ENCODE peak calls at places on chromosomes 3 and 15, in nine cellular contexts. One of them, this sample, is unnamed.
A peak's percentile ranks its signal among the peaks of the same experiment; 100 is the strongest.

GRCh38 chr15:64693134-64693533 is 82.3 kb downstream of the RBPMS2 start:
- DNase-seq in fibroblast of lung: peak; percentile 93
- DNase-seq in AG04450: peak; percentile 83
- DNase-seq in WTC11: no peak
- DNase-seq in HFF-Myc: peak; percentile 38
- DNase-seq in GM20000: no peak
- DNase-seq in GM10248: no peak
- DNase-seq in pancreas: peak; percentile 37
- DNase-seq in neural crest cell: no peak
- DNase-seq in this sample: no peak

GRCh38 chr15:34366271-34367043 is 539 bp downstream of the LPCAT4 start:
- DNase-seq in fibroblast of lung: peak; percentile 48
- DNase-seq in HFF-Myc: no peak
- DNase-seq in neural crest cell: peak; percentile 44
- DNase-seq in pancreas: peak; percentile 65
- DNase-seq in GM20000: peak; percentile 62
- DNase-seq in AG04450: no peak
- DNase-seq in GM10248: peak; percentile 59
- DNase-seq in WTC11: peak; percentile 85
- DNase-seq in this sample: peak; percentile 66

GRCh38 chr15:41891946-41892345 is 1.9 kb downstream of the SPTBN5 start:
- DNase-seq in fibroblast of lung: no peak
- DNase-seq in AG04450: no peak
- DNase-seq in WTC11: no peak
- DNase-seq in GM20000: peak; percentile 25
- DNase-seq in GM10248: no peak
- DNase-seq in pancreas: peak; percentile 45
- DNase-seq in HFF-Myc: no peak
- DNase-seq in neural crest cell: no peak
- DNase-seq in this sample: no peak

GRCh38 chr3:5191555-5192304 is 4.2 kb downstream of the EDEM1 start:
- DNase-seq in WTC11: no peak
- DNase-seq in pancreas: no peak
- DNase-seq in GM20000: no peak
- DNase-seq in neural crest cell: no peak
- DNase-seq in HFF-Myc: no peak
- DNase-seq in fibroblast of lung: no peak
- DNase-seq in GM10248: no peak
- DNase-seq in AG04450: no peak
- DNase-seq in this sample: no peak

GRCh38 chr3:178623666-178624255 is 87.5 kb downstream of the KCNMB2 start:
- DNase-seq in neural crest cell: no peak
- DNase-seq in pancreas: no peak
- DNase-seq in GM20000: no peak
- DNase-seq in HFF-Myc: no peak
- DNase-seq in WTC11: no peak
- DNase-seq in AG04450: no peak
- DNase-seq in GM10248: no peak
- DNase-seq in fibroblast of lung: peak; percentile 18
- DNase-seq in this sample: no peak

GRCh38 chr3:59572106-59572505 is 522.3 kb upstream of the CFAP20DC start:
- DNase-seq in GM10248: no peak
- DNase-seq in pancreas: no peak
- DNase-seq in neural crest cell: no peak
- DNase-seq in WTC11: no peak
- DNase-seq in AG04450: no peak
- DNase-seq in fibroblast of lung: no peak
- DNase-seq in HFF-Myc: no peak
- DNase-seq in GM20000: no peak
- DNase-seq in this sample: no peak

GRCh38 chr3:189331002-189331418 is 159.2 kb downstream of the TPRG1 start:
- DNase-seq in GM20000: no peak
- DNase-seq in AG04450: no peak
- DNase-seq in WTC11: no peak
- DNase-seq in HFF-Myc: no peak
- DNase-seq in GM10248: no peak
- DNase-seq in pancreas: no peak
- DNase-seq in fibroblast of lung: no peak
- DNase-seq in neural crest cell: no peak
- DNase-seq in this sample: no peak

GRCh38 chr3:140078343-140078742 is 143.4 kb downstream of the CLSTN2 start:
- DNase-seq in fibroblast of lung: no peak
- DNase-seq in pancreas: no peak
- DNase-seq in GM10248: no peak
- DNase-seq in WTC11: no peak
- DNase-seq in AG04450: no peak
- DNase-seq in HFF-Myc: no peak
- DNase-seq in GM20000: no peak
- DNase-seq in neural crest cell: no peak
- DNase-seq in this sample: no peak

GRCh38 chr3:89113887-89114840 is 6.7 kb downstream of the EPHA3 start:
- DNase-seq in HFF-Myc: peak; percentile 7
- DNase-seq in neural crest cell: peak; percentile 72
- DNase-seq in GM10248: peak; percentile 34
- DNase-seq in AG04450: no peak
- DNase-seq in WTC11: peak; percentile 89
- DNase-seq in pancreas: peak; percentile 62
- DNase-seq in fibroblast of lung: peak; percentile 70
- DNase-seq in GM20000: peak; percentile 12
- DNase-seq in this sample: peak; percentile 36

GRCh38 chr3:160931474-160931873 is 173.7 kb downstream of the B3GALNT1 start:
- DNase-seq in neural crest cell: no peak
- DNase-seq in AG04450: no peak
- DNase-seq in WTC11: no peak
- DNase-seq in GM20000: no peak
- DNase-seq in HFF-Myc: peak; percentile 40
- DNase-seq in pancreas: no peak
- DNase-seq in fibroblast of lung: peak; percentile 31
- DNase-seq in GM10248: no peak
- DNase-seq in this sample: no peak

GRCh38 chr3:118734664-118735063 is 300.0 kb downstream of the IGSF11 start:
- DNase-seq in GM10248: no peak
- DNase-seq in fibroblast of lung: no peak
- DNase-seq in pancreas: peak; percentile 17
- DNase-seq in HFF-Myc: no peak
- DNase-seq in WTC11: no peak
- DNase-seq in GM20000: no peak
- DNase-seq in AG04450: no peak
- DNase-seq in neural crest cell: no peak
- DNase-seq in this sample: no peak

GRCh38 chr15:99442268-99442897 is 123.4 kb upstream of the MEF2A start:
- DNase-seq in HFF-Myc: peak; percentile 78
- DNase-seq in GM20000: peak; percentile 6
- DNase-seq in pancreas: no peak
- DNase-seq in neural crest cell: no peak
- DNase-seq in GM10248: no peak
- DNase-seq in AG04450: peak; percentile 67
- DNase-seq in WTC11: no peak
- DNase-seq in fibroblast of lung: peak; percentile 97
- DNase-seq in this sample: no peak

GRCh38 chr15:57502116-57502515 is 89.6 kb upstream of the MYZAP start:
- DNase-seq in GM20000: no peak
- DNase-seq in fibroblast of lung: no peak
- DNase-seq in WTC11: no peak
- DNase-seq in AG04450: no peak
- DNase-seq in pancreas: no peak
- DNase-seq in HFF-Myc: no peak
- DNase-seq in neural crest cell: no peak
- DNase-seq in GM10248: no peak
- DNase-seq in this sample: no peak

GRCh38 chr3:105327662-105328337 is 38.9 kb upstream of the ALCAM start:
- DNase-seq in fibroblast of lung: peak; percentile 58
- DNase-seq in GM10248: no peak
- DNase-seq in neural crest cell: no peak
- DNase-seq in GM20000: no peak
- DNase-seq in pancreas: no peak
- DNase-seq in HFF-Myc: no peak
- DNase-seq in WTC11: no peak
- DNase-seq in AG04450: no peak
- DNase-seq in this sample: no peak

GRCh38 chr15:57752426-57752825 is 45.9 kb downstream of the POLR2M start:
- DNase-seq in GM20000: no peak
- DNase-seq in HFF-Myc: no peak
- DNase-seq in WTC11: peak; percentile 42
- DNase-seq in pancreas: no peak
- DNase-seq in neural crest cell: no peak
- DNase-seq in fibroblast of lung: peak; percentile 8
- DNase-seq in GM10248: no peak
- DNase-seq in AG04450: no peak
- DNase-seq in this sample: no peak

GRCh38 chr3:189834462-189834861 is 203.3 kb downstream of the TP63 start:
- DNase-seq in neural crest cell: no peak
- DNase-seq in GM20000: no peak
- DNase-seq in pancreas: no peak
- DNase-seq in HFF-Myc: no peak
- DNase-seq in GM10248: no peak
- DNase-seq in AG04450: no peak
- DNase-seq in WTC11: no peak
- DNase-seq in fibroblast of lung: no peak
- DNase-seq in this sample: no peak

GRCh38 chr15:71529353-71529752 is 281.0 kb upstream of the NR2E3 start:
- DNase-seq in pancreas: no peak
- DNase-seq in WTC11: no peak
- DNase-seq in GM10248: no peak
- DNase-seq in fibroblast of lung: no peak
- DNase-seq in HFF-Myc: no peak
- DNase-seq in GM20000: no peak
- DNase-seq in AG04450: no peak
- DNase-seq in neural crest cell: no peak
- DNase-seq in this sample: no peak

GRCh38 chr15:71538181-71538580 is 272.2 kb upstream of the NR2E3 start:
- DNase-seq in HFF-Myc: no peak
- DNase-seq in AG04450: no peak
- DNase-seq in GM20000: no peak
- DNase-seq in WTC11: no peak
- DNase-seq in pancreas: no peak
- DNase-seq in neural crest cell: no peak
- DNase-seq in fibroblast of lung: peak; percentile 38
- DNase-seq in GM10248: no peak
- DNase-seq in this sample: no peak

GRCh38 chr15:71538922-71539321 is 271.4 kb upstream of the NR2E3 start:
- DNase-seq in fibroblast of lung: no peak
- DNase-seq in pancreas: no peak
- DNase-seq in HFF-Myc: no peak
- DNase-seq in AG04450: no peak
- DNase-seq in GM20000: no peak
- DNase-seq in neural crest cell: no peak
- DNase-seq in GM10248: no peak
- DNase-seq in WTC11: no peak
- DNase-seq in this sample: no peak

GRCh38 chr15:71530116-71530515 is 280.2 kb upstream of the NR2E3 start:
- DNase-seq in pancreas: no peak
- DNase-seq in GM20000: no peak
- DNase-seq in HFF-Myc: no peak
- DNase-seq in neural crest cell: no peak
- DNase-seq in WTC11: no peak
- DNase-seq in GM10248: no peak
- DNase-seq in AG04450: no peak
- DNase-seq in fibroblast of lung: no peak
- DNase-seq in this sample: no peak

GRCh38 chr15:71532994-71533393 is 277.4 kb upstream of the NR2E3 start:
- DNase-seq in fibroblast of lung: peak; percentile 53
- DNase-seq in GM20000: peak; percentile 14
- DNase-seq in neural crest cell: no peak
- DNase-seq in WTC11: peak; percentile 32
- DNase-seq in pancreas: no peak
- DNase-seq in AG04450: no peak
- DNase-seq in GM10248: peak; percentile 17
- DNase-seq in HFF-Myc: no peak
- DNase-seq in this sample: peak; percentile 9
- TF ChIP-seq CTCF in fibroblast of lung: peak; percentile 73
- TF ChIP-seq CTCF in GM20000: no peak
- TF ChIP-seq CTCF in neural crest cell: peak; percentile 73
- TF ChIP-seq CTCF in WTC11: peak; percentile 75
- TF ChIP-seq CTCF in pancreas: no peak
- TF ChIP-seq CTCF in AG04450: peak; percentile 52
- TF ChIP-seq CTCF in GM10248: peak; percentile 14
- TF ChIP-seq CTCF in HFF-Myc: peak; percentile 65
- TF ChIP-seq CTCF in this sample: peak; percentile 43

GRCh38 chr3:12578742-12579141 is 21.9 kb downstream of the MKRN2 start:
- DNase-seq in GM20000: no peak
- DNase-seq in fibroblast of lung: no peak
- DNase-seq in WTC11: no peak
- DNase-seq in neural crest cell: no peak
- DNase-seq in HFF-Myc: no peak
- DNase-seq in AG04450: no peak
- DNase-seq in pancreas: no peak
- DNase-seq in GM10248: no peak
- DNase-seq in this sample: no peak
- TF ChIP-seq CTCF in GM20000: no peak
- TF ChIP-seq CTCF in fibroblast of lung: peak; percentile 18
- TF ChIP-seq CTCF in WTC11: no peak
- TF ChIP-seq CTCF in neural crest cell: peak; percentile 46
- TF ChIP-seq CTCF in HFF-Myc: no peak
- TF ChIP-seq CTCF in AG04450: peak; percentile 29
- TF ChIP-seq CTCF in pancreas: no peak
- TF ChIP-seq CTCF in GM10248: no peak
- TF ChIP-seq CTCF in this sample: no peak

DNA sequence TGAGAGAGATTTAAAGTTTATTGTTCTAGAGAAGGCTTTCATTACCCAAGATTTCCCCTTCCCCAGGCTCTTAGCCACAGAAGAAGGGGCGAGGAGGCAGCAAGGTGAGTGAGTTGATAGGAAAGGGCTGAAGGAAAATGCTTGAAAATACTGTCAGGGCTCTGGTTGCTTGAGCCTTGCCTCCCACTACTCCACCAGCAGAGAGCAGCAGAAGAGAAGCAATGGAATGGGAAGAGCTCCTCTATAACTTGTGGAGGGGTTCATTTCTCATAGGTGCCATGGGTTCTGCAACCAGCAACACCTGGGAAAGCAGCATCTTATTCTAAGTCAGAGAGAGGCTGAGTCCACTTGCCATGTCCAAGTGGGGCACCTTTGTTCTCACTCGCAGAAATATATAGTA is 184.0 kb upstream of the CNTN6 start:
- DNase-seq in GM20000: no peak
- DNase-seq in AG04450: no peak
- DNase-seq in pancreas: no peak
- DNase-seq in GM10248: no peak
- DNase-seq in neural crest cell: no peak
- DNase-seq in WTC11: no peak
- DNase-seq in fibroblast of lung: no peak
- DNase-seq in HFF-Myc: no peak
- DNase-seq in this sample: no peak
- TF ChIP-seq CTCF in GM20000: no peak
- TF ChIP-seq CTCF in AG04450: no peak
- TF ChIP-seq CTCF in pancreas: no peak
- TF ChIP-seq CTCF in GM10248: no peak
- TF ChIP-seq CTCF in neural crest cell: peak; percentile 56
- TF ChIP-seq CTCF in WTC11: no peak
- TF ChIP-seq CTCF in fibroblast of lung: peak; percentile 25
- TF ChIP-seq CTCF in HFF-Myc: no peak
- TF ChIP-seq CTCF in this sample: no peak

GRCh38 chr3:112699436-112699978 is 58.6 kb upstream of the CCDC80 start:
- DNase-seq in pancreas: no peak
- DNase-seq in neural crest cell: no peak
- DNase-seq in GM20000: no peak
- DNase-seq in fibroblast of lung: peak; percentile 42
- DNase-seq in GM10248: no peak
- DNase-seq in WTC11: no peak
- DNase-seq in AG04450: no peak
- DNase-seq in HFF-Myc: no peak
- DNase-seq in this sample: no peak
- TF ChIP-seq CTCF in pancreas: no peak
- TF ChIP-seq CTCF in neural crest cell: no peak
- TF ChIP-seq CTCF in GM20000: no peak
- TF ChIP-seq CTCF in fibroblast of lung: peak; percentile 7
- TF ChIP-seq CTCF in GM10248: no peak
- TF ChIP-seq CTCF in WTC11: no peak
- TF ChIP-seq CTCF in AG04450: no peak
- TF ChIP-seq CTCF in HFF-Myc: peak; percentile 16
- TF ChIP-seq CTCF in this sample: no peak